ENCODE peak calls at places on chromosomes 2 and 18, in four cellular contexts. F is activated CD4-positive, CD25-positive, alpha-beta regulatory T cell; T is NCI-H1092; G is activated CD4-positive, alpha-beta memory T cell treated with anti-CD3 and anti-CD28 coated beads for 36 hours. A is an unnamed sample.

GRCh38 chr18:12038082-12038660 is 55.5 kb upstream of the ANKRD62 start:
- DNase-seq in G (peak; percentile 41), F (peak; percentile 5), T (no peak), A (no peak)

GRCh38 chr2:207317358-207317984 is 151.7 kb upstream of the KLF7 start:
- DNase-seq in T (no peak), G (no peak), F (no peak), A (no peak)

GRCh38 chr18:24346254-24346653 is 51.4 kb downstream of the OSBPL1A start:
- DNase-seq in G (no peak), F (no peak), T (no peak), A (no peak)

GRCh38 chr2:112493048-112493447 is 11.1 kb downstream of the TTL start:
- DNase-seq in G (no peak), T (no peak), F (no peak), A (no peak)

GRCh38 chr2:225602205-225602604 is 202.7 kb downstream of the NYAP2 start:
- DNase-seq in T (no peak), G (no peak), F (no peak), A (no peak)

GRCh38 chr2:25347205-25347815 is 5.6 kb upstream of the DNMT3A start:
- DNase-seq in F (no peak), T (no peak), G (peak; percentile 78), A (no peak)

GRCh38 chr2:179876266-179876665 is 14.9 kb upstream of the ZNF385B start:
- DNase-seq in T (no peak), G (no peak), F (no peak), A (no peak)

GRCh38 chr2:68721482-68722071 is 13.0 kb upstream of the ARHGAP25 start:
- DNase-seq in T (no peak), G (peak; percentile 62), F (no peak), A (no peak)

GRCh38 chr2:101991731-101992145 is at the start of gene IL1R2:
- DNase-seq in G (no peak), F (no peak), T (no peak), A (no peak)

GRCh38 chr2:151156943-151157705 is 104.5 kb downstream of the RBM43 start:
- DNase-seq in F (no peak), G (no peak), T (no peak), A (no peak)